ENCODE peak calls at places on chromosomes 1 and 21, in ten cellular contexts. One of them, this sample, is unnamed.

GRCh38 chr1:42848823-42849537 is 2.6 kb downstream of the ZNF691 start:
- DNase-seq in GM12891: no peak
- DNase-seq in transverse colon: no peak
- DNase-seq in upper lobe of left lung: no peak
- DNase-seq in K562: no peak
- DNase-seq in esophagus muscularis mucosa: no peak
- DNase-seq in Panc1: no peak
- DNase-seq in breast epithelium: no peak
- DNase-seq in endothelial cell of umbilical vein: no peak
- DNase-seq in GM23338: no peak
- DNase-seq in this sample: no peak

GRCh38 chr1:102435483-102435882 is 438.8 kb upstream of the OLFM3 start:
- DNase-seq in GM12891: no peak
- DNase-seq in transverse colon: no peak
- DNase-seq in upper lobe of left lung: no peak
- DNase-seq in K562: no peak
- DNase-seq in esophagus muscularis mucosa: no peak
- DNase-seq in Panc1: no peak
- DNase-seq in breast epithelium: no peak
- DNase-seq in endothelial cell of umbilical vein: no peak
- DNase-seq in GM23338: no peak
- DNase-seq in this sample: no peak

GRCh38 chr1:96374076-96374762 is 347.4 kb upstream of the PTBP2 start:
- DNase-seq in GM12891: no peak
- DNase-seq in transverse colon: no peak
- DNase-seq in upper lobe of left lung: no peak
- DNase-seq in K562: no peak
- DNase-seq in esophagus muscularis mucosa: no peak
- DNase-seq in Panc1: no peak
- DNase-seq in breast epithelium: no peak
- DNase-seq in endothelial cell of umbilical vein: peak; percentile 57
- DNase-seq in GM23338: no peak
- DNase-seq in this sample: no peak

GRCh38 chr1:32201011-32201855 is 838 bp downstream of the CCDC28B start:
- DNase-seq in GM12891: peak; percentile 62
- DNase-seq in transverse colon: peak; percentile 79
- DNase-seq in upper lobe of left lung: peak; percentile 82
- DNase-seq in K562: peak; percentile 93
- DNase-seq in esophagus muscularis mucosa: peak; percentile 95
- DNase-seq in Panc1: no peak
- DNase-seq in breast epithelium: peak; percentile 59
- DNase-seq in endothelial cell of umbilical vein: peak; percentile 56
- DNase-seq in GM23338: peak; percentile 77
- DNase-seq in this sample: peak; percentile 87

GRCh38 chr1:28601696-28602095 is 9.6 kb downstream of the RAB42 start:
- DNase-seq in GM12891: no peak
- DNase-seq in transverse colon: no peak
- DNase-seq in upper lobe of left lung: no peak
- DNase-seq in K562: no peak
- DNase-seq in esophagus muscularis mucosa: no peak
- DNase-seq in Panc1: no peak
- DNase-seq in breast epithelium: no peak
- DNase-seq in endothelial cell of umbilical vein: peak; percentile 39
- DNase-seq in GM23338: no peak
- DNase-seq in this sample: no peak

GRCh38 chr1:19738106-19738505 is 61.6 kb downstream of the TMCO4 start:
- DNase-seq in GM12891: no peak
- DNase-seq in transverse colon: no peak
- DNase-seq in upper lobe of left lung: no peak
- DNase-seq in K562: no peak
- DNase-seq in esophagus muscularis mucosa: no peak
- DNase-seq in Panc1: no peak
- DNase-seq in breast epithelium: no peak
- DNase-seq in endothelial cell of umbilical vein: no peak
- DNase-seq in GM23338: no peak
- DNase-seq in this sample: no peak

GRCh38 chr21:46392921-46393320 is 65.8 kb upstream of the DIP2A start:
- DNase-seq in GM12891: no peak
- DNase-seq in transverse colon: peak; percentile 13
- DNase-seq in upper lobe of left lung: no peak
- DNase-seq in K562: no peak
- DNase-seq in esophagus muscularis mucosa: no peak
- DNase-seq in Panc1: no peak
- DNase-seq in breast epithelium: peak; percentile 37
- DNase-seq in endothelial cell of umbilical vein: no peak
- DNase-seq in GM23338: no peak
- DNase-seq in this sample: no peak

GRCh38 chr1:66294692-66295384 is 239.1 kb upstream of the SGIP1 start:
- DNase-seq in GM12891: no peak
- DNase-seq in transverse colon: no peak
- DNase-seq in upper lobe of left lung: no peak
- DNase-seq in K562: no peak
- DNase-seq in esophagus muscularis mucosa: no peak
- DNase-seq in Panc1: no peak
- DNase-seq in breast epithelium: no peak
- DNase-seq in endothelial cell of umbilical vein: peak; percentile 64
- DNase-seq in GM23338: no peak
- DNase-seq in this sample: no peak

GRCh38 chr1:216627252-216627651 is 96.0 kb downstream of the ESRRG start:
- DNase-seq in GM12891: no peak
- DNase-seq in transverse colon: no peak
- DNase-seq in upper lobe of left lung: no peak
- DNase-seq in K562: no peak
- DNase-seq in esophagus muscularis mucosa: no peak
- DNase-seq in Panc1: no peak
- DNase-seq in breast epithelium: no peak
- DNase-seq in endothelial cell of umbilical vein: no peak
- DNase-seq in GM23338: no peak
- DNase-seq in this sample: no peak

GRCh38 chr1:158932171-158932570 is 819 bp downstream of the PYHIN1 start:
- DNase-seq in GM12891: no peak
- DNase-seq in transverse colon: no peak
- DNase-seq in upper lobe of left lung: no peak
- DNase-seq in K562: no peak
- DNase-seq in esophagus muscularis mucosa: no peak
- DNase-seq in Panc1: no peak
- DNase-seq in breast epithelium: no peak
- DNase-seq in endothelial cell of umbilical vein: no peak
- DNase-seq in GM23338: no peak
- DNase-seq in this sample: no peak

GRCh38 chr1:177011508-177011907 is 153.0 kb downstream of the ASTN1 start:
- DNase-seq in GM12891: no peak
- DNase-seq in transverse colon: no peak
- DNase-seq in upper lobe of left lung: no peak
- DNase-seq in K562: no peak
- DNase-seq in esophagus muscularis mucosa: peak; percentile 60
- DNase-seq in Panc1: no peak
- DNase-seq in breast epithelium: no peak
- DNase-seq in endothelial cell of umbilical vein: no peak
- DNase-seq in GM23338: no peak
- DNase-seq in this sample: no peak

GRCh38 chr21:29102791-29103257 is 27.6 kb upstream of the MAP3K7CL start:
- DNase-seq in GM12891: no peak
- DNase-seq in transverse colon: no peak
- DNase-seq in upper lobe of left lung: no peak
- DNase-seq in K562: no peak
- DNase-seq in esophagus muscularis mucosa: no peak
- DNase-seq in Panc1: no peak
- DNase-seq in breast epithelium: no peak
- DNase-seq in endothelial cell of umbilical vein: no peak
- DNase-seq in GM23338: no peak
- DNase-seq in this sample: no peak

GRCh38 chr1:13487143-13487868 is 26.5 kb downstream of the LRRC38 start:
- DNase-seq in GM12891: no peak
- DNase-seq in transverse colon: no peak
- DNase-seq in upper lobe of left lung: no peak
- DNase-seq in K562: peak; percentile 8
- DNase-seq in esophagus muscularis mucosa: no peak
- DNase-seq in Panc1: no peak
- DNase-seq in breast epithelium: no peak
- DNase-seq in endothelial cell of umbilical vein: no peak
- DNase-seq in GM23338: no peak
- DNase-seq in this sample: no peak

GRCh38 chr21:41432567-41433460 is 6.8 kb downstream of the MX1 start:
- DNase-seq in GM12891: no peak
- DNase-seq in transverse colon: no peak
- DNase-seq in upper lobe of left lung: no peak
- DNase-seq in K562: no peak
- DNase-seq in esophagus muscularis mucosa: no peak
- DNase-seq in Panc1: no peak
- DNase-seq in breast epithelium: no peak
- DNase-seq in endothelial cell of umbilical vein: no peak
- DNase-seq in GM23338: no peak
- DNase-seq in this sample: no peak

GRCh38 chr1:192100686-192101468 is 57.4 kb upstream of the RGS18 start:
- DNase-seq in GM12891: no peak
- DNase-seq in transverse colon: no peak
- DNase-seq in upper lobe of left lung: no peak
- DNase-seq in K562: no peak
- DNase-seq in esophagus muscularis mucosa: no peak
- DNase-seq in Panc1: no peak
- DNase-seq in breast epithelium: no peak
- DNase-seq in endothelial cell of umbilical vein: peak; percentile 14
- DNase-seq in GM23338: peak; percentile 30
- DNase-seq in this sample: no peak
- TF ChIP-seq POLR2AphosphoS5 in GM12891: no peak
- TF ChIP-seq POLR2AphosphoS5 in transverse colon: no peak
- TF ChIP-seq POLR2AphosphoS5 in upper lobe of left lung: no peak
- TF ChIP-seq POLR2AphosphoS5 in K562: no peak
- TF ChIP-seq POLR2AphosphoS5 in esophagus muscularis mucosa: no peak
- TF ChIP-seq POLR2AphosphoS5 in Panc1: no peak
- TF ChIP-seq POLR2AphosphoS5 in breast epithelium: no peak
- TF ChIP-seq POLR2AphosphoS5 in endothelial cell of umbilical vein: no peak
- TF ChIP-seq POLR2AphosphoS5 in GM23338: peak; percentile 41
- TF ChIP-seq POLR2AphosphoS5 in this sample: no peak

DNA sequence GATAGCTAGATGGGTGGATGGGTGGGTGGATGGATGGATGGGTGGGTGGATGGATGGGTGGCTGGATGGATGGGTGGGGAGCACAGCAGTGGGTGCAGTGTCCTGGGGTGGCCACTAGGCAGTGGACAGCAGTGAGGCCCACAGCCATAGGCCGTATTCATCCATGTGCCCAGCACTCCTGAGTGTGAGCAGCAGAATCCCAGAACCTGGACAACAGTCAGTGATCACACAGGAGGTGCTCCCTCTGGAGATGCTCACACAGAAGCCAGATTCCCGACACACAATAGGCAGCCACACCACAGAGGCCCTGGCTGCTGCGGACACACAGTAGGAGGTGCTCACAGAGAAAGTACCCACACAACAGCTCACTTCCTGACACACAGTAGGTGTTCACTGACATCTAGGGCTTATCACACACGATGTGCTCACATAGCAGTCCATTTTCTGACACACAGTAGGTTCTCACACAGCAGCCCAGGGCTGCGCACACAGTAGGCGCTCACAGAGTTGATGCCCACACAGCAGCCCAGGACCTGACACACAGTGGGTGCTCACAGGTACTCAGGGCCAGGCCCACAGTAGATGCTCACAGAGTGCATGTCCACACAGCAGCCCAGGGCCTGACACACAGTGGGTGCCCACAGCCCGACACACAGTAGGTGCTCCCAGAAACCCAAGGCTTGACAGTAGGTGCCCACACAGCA is 64.0 kb downstream of the RAP1GAP start:
- DNase-seq in GM12891: no peak
- DNase-seq in transverse colon: no peak
- DNase-seq in upper lobe of left lung: no peak
- DNase-seq in K562: no peak
- DNase-seq in esophagus muscularis mucosa: no peak
- DNase-seq in Panc1: no peak
- DNase-seq in breast epithelium: no peak
- DNase-seq in endothelial cell of umbilical vein: no peak
- DNase-seq in GM23338: no peak
- DNase-seq in this sample: no peak
- TF ChIP-seq POLR2AphosphoS5 in GM12891: no peak
- TF ChIP-seq POLR2AphosphoS5 in transverse colon: no peak
- TF ChIP-seq POLR2AphosphoS5 in upper lobe of left lung: no peak
- TF ChIP-seq POLR2AphosphoS5 in K562: no peak
- TF ChIP-seq POLR2AphosphoS5 in esophagus muscularis mucosa: no peak
- TF ChIP-seq POLR2AphosphoS5 in Panc1: no peak
- TF ChIP-seq POLR2AphosphoS5 in breast epithelium: no peak
- TF ChIP-seq POLR2AphosphoS5 in endothelial cell of umbilical vein: no peak
- TF ChIP-seq POLR2AphosphoS5 in GM23338: no peak
- TF ChIP-seq POLR2AphosphoS5 in this sample: no peak

GRCh38 chr1:153262462-153263157 is 3.1 kb downstream of the LORICRIN start:
- DNase-seq in GM12891: no peak
- DNase-seq in transverse colon: no peak
- DNase-seq in upper lobe of left lung: no peak
- DNase-seq in K562: no peak
- DNase-seq in esophagus muscularis mucosa: no peak
- DNase-seq in Panc1: no peak
- DNase-seq in breast epithelium: no peak
- DNase-seq in endothelial cell of umbilical vein: no peak
- DNase-seq in GM23338: no peak
- DNase-seq in this sample: no peak

GRCh38 chr1:153261793-153262371 is 2.4 kb downstream of the LORICRIN start:
- DNase-seq in GM12891: no peak
- DNase-seq in transverse colon: no peak
- DNase-seq in upper lobe of left lung: no peak
- DNase-seq in K562: no peak
- DNase-seq in esophagus muscularis mucosa: no peak
- DNase-seq in Panc1: no peak
- DNase-seq in breast epithelium: no peak
- DNase-seq in endothelial cell of umbilical vein: no peak
- DNase-seq in GM23338: peak; percentile 4
- DNase-seq in this sample: no peak

GRCh38 chr1:153259387-153259786 is at the start of gene LORICRIN:
- DNase-seq in GM12891: no peak
- DNase-seq in transverse colon: no peak
- DNase-seq in upper lobe of left lung: no peak
- DNase-seq in K562: no peak
- DNase-seq in esophagus muscularis mucosa: peak; percentile 89
- DNase-seq in Panc1: no peak
- DNase-seq in breast epithelium: no peak
- DNase-seq in endothelial cell of umbilical vein: no peak
- DNase-seq in GM23338: no peak
- DNase-seq in this sample: no peak

GRCh38 chr1:153260980-153261792 is 1.7 kb downstream of the LORICRIN start:
- DNase-seq in GM12891: no peak
- DNase-seq in transverse colon: no peak
- DNase-seq in upper lobe of left lung: peak; percentile 89
- DNase-seq in K562: peak; percentile 6
- DNase-seq in esophagus muscularis mucosa: peak; percentile 91
- DNase-seq in Panc1: no peak
- DNase-seq in breast epithelium: no peak
- DNase-seq in endothelial cell of umbilical vein: no peak
- DNase-seq in GM23338: peak; percentile 72
- DNase-seq in this sample: peak; percentile 62

GRCh38 chr1:153260473-153260979 is 1.0 kb downstream of the LORICRIN start:
- DNase-seq in GM12891: no peak
- DNase-seq in transverse colon: no peak
- DNase-seq in upper lobe of left lung: no peak
- DNase-seq in K562: no peak
- DNase-seq in esophagus muscularis mucosa: no peak
- DNase-seq in Panc1: no peak
- DNase-seq in breast epithelium: no peak
- DNase-seq in endothelial cell of umbilical vein: no peak
- DNase-seq in GM23338: no peak
- DNase-seq in this sample: no peak
- TF ChIP-seq POLR2AphosphoS5 in GM12891: no peak
- TF ChIP-seq POLR2AphosphoS5 in transverse colon: no peak
- TF ChIP-seq POLR2AphosphoS5 in upper lobe of left lung: no peak
- TF ChIP-seq POLR2AphosphoS5 in K562: no peak
- TF ChIP-seq POLR2AphosphoS5 in esophagus muscularis mucosa: no peak
- TF ChIP-seq POLR2AphosphoS5 in Panc1: no peak
- TF ChIP-seq POLR2AphosphoS5 in breast epithelium: no peak
- TF ChIP-seq POLR2AphosphoS5 in endothelial cell of umbilical vein: no peak
- TF ChIP-seq POLR2AphosphoS5 in GM23338: no peak
- TF ChIP-seq POLR2AphosphoS5 in this sample: no peak

GRCh38 chr1:23525558-23526174 is 5.4 kb downstream of the E2F2 start:
- DNase-seq in GM12891: no peak
- DNase-seq in transverse colon: peak; percentile 70
- DNase-seq in upper lobe of left lung: no peak
- DNase-seq in K562: peak; percentile 29
- DNase-seq in esophagus muscularis mucosa: no peak
- DNase-seq in Panc1: no peak
- DNase-seq in breast epithelium: no peak
- DNase-seq in endothelial cell of umbilical vein: no peak
- DNase-seq in GM23338: no peak
- DNase-seq in this sample: no peak
- TF ChIP-seq POLR2AphosphoS5 in GM12891: no peak
- TF ChIP-seq POLR2AphosphoS5 in transverse colon: peak; percentile 44
- TF ChIP-seq POLR2AphosphoS5 in upper lobe of left lung: no peak
- TF ChIP-seq POLR2AphosphoS5 in K562: no peak
- TF ChIP-seq POLR2AphosphoS5 in esophagus muscularis mucosa: no peak
- TF ChIP-seq POLR2AphosphoS5 in Panc1: no peak
- TF ChIP-seq POLR2AphosphoS5 in breast epithelium: no peak
- TF ChIP-seq POLR2AphosphoS5 in endothelial cell of umbilical vein: no peak
- TF ChIP-seq POLR2AphosphoS5 in GM23338: no peak
- TF ChIP-seq POLR2AphosphoS5 in this sample: no peak